ENCODE peak calls at places on chromosome 20, in nine cellular contexts. One of them, this sample, is unnamed.

GRCh38 chr20:63829598-63829942 is 1.5 kb downstream of the ZBTB46 start:
- DNase-seq in lower lobe of right lung: no peak
- DNase-seq in right atrium auricular region: no peak
- DNase-seq in BJ: no peak
- DNase-seq in breast epithelium: no peak
- DNase-seq in dorsolateral prefrontal cortex: no peak
- DNase-seq in glutamatergic neuron: no peak
- DNase-seq in GM12865: no peak
- DNase-seq in HFF-Myc: no peak
- DNase-seq in this sample: no peak

GRCh38 chr20:10059006-10059405 is 24.2 kb downstream of the ANKEF1 start:
- DNase-seq in glutamatergic neuron: no peak
- DNase-seq in BJ: no peak
- DNase-seq in breast epithelium: no peak
- DNase-seq in GM12865: no peak
- DNase-seq in lower lobe of right lung: no peak
- DNase-seq in dorsolateral prefrontal cortex: no peak
- DNase-seq in HFF-Myc: no peak
- DNase-seq in right atrium auricular region: no peak
- DNase-seq in this sample: no peak

GRCh38 chr20:23995905-23996666 is 7.5 kb upstream of the GGTLC1 start:
- DNase-seq in lower lobe of right lung: peak; percentile 70
- DNase-seq in HFF-Myc: no peak
- DNase-seq in right atrium auricular region: no peak
- DNase-seq in breast epithelium: no peak
- DNase-seq in GM12865: peak; percentile 54
- DNase-seq in glutamatergic neuron: peak; percentile 57
- DNase-seq in BJ: no peak
- DNase-seq in dorsolateral prefrontal cortex: peak; percentile 65
- DNase-seq in this sample: no peak

GRCh38 chr20:13325033-13325432 is 104.0 kb downstream of the ISM1 start:
- DNase-seq in GM12865: peak; percentile 36
- DNase-seq in dorsolateral prefrontal cortex: no peak
- DNase-seq in lower lobe of right lung: no peak
- DNase-seq in BJ: no peak
- DNase-seq in right atrium auricular region: no peak
- DNase-seq in HFF-Myc: no peak
- DNase-seq in glutamatergic neuron: peak; percentile 36
- DNase-seq in breast epithelium: no peak
- DNase-seq in this sample: no peak

GRCh38 chr20:37946946-37947345 is 44.0 kb downstream of the VSTM2L start:
- DNase-seq in breast epithelium: peak; percentile 6
- DNase-seq in glutamatergic neuron: no peak
- DNase-seq in lower lobe of right lung: no peak
- DNase-seq in GM12865: no peak
- DNase-seq in right atrium auricular region: peak; percentile 21
- DNase-seq in BJ: no peak
- DNase-seq in dorsolateral prefrontal cortex: no peak
- DNase-seq in HFF-Myc: no peak
- DNase-seq in this sample: no peak

GRCh38 chr20:34711813-34712430 is 7.8 kb downstream of the TP53INP2 start:
- DNase-seq in HFF-Myc: no peak
- DNase-seq in right atrium auricular region: no peak
- DNase-seq in glutamatergic neuron: no peak
- DNase-seq in breast epithelium: no peak
- DNase-seq in dorsolateral prefrontal cortex: no peak
- DNase-seq in lower lobe of right lung: no peak
- DNase-seq in BJ: no peak
- DNase-seq in GM12865: no peak
- DNase-seq in this sample: no peak

GRCh38 chr20:58705525-58705924 is 12.9 kb downstream of the NPEPL1 start:
- DNase-seq in breast epithelium: no peak
- DNase-seq in right atrium auricular region: peak; percentile 30
- DNase-seq in HFF-Myc: no peak
- DNase-seq in lower lobe of right lung: no peak
- DNase-seq in dorsolateral prefrontal cortex: no peak
- DNase-seq in GM12865: no peak
- DNase-seq in BJ: no peak
- DNase-seq in glutamatergic neuron: no peak
- DNase-seq in this sample: no peak

GRCh38 chr20:60138263-60139127 is 180.3 kb downstream of the CDH26 start:
- DNase-seq in BJ: no peak
- DNase-seq in glutamatergic neuron: no peak
- DNase-seq in lower lobe of right lung: peak; percentile 73
- DNase-seq in dorsolateral prefrontal cortex: peak; percentile 13
- DNase-seq in GM12865: no peak
- DNase-seq in breast epithelium: no peak
- DNase-seq in HFF-Myc: no peak
- DNase-seq in right atrium auricular region: no peak
- DNase-seq in this sample: no peak

GRCh38 chr20:20731945-20732296 is 19.5 kb upstream of the RALGAPA2 start:
- DNase-seq in HFF-Myc: no peak
- DNase-seq in right atrium auricular region: no peak
- DNase-seq in breast epithelium: no peak
- DNase-seq in glutamatergic neuron: no peak
- DNase-seq in lower lobe of right lung: no peak
- DNase-seq in dorsolateral prefrontal cortex: no peak
- DNase-seq in GM12865: no peak
- DNase-seq in BJ: no peak
- DNase-seq in this sample: peak; percentile 46

GRCh38 chr20:25056601-25057233 is 1.2 kb downstream of the ACSS1 start:
- DNase-seq in HFF-Myc: no peak
- DNase-seq in breast epithelium: no peak
- DNase-seq in glutamatergic neuron: no peak
- DNase-seq in right atrium auricular region: no peak
- DNase-seq in GM12865: no peak
- DNase-seq in dorsolateral prefrontal cortex: no peak
- DNase-seq in BJ: no peak
- DNase-seq in lower lobe of right lung: no peak
- DNase-seq in this sample: no peak

GRCh38 chr20:16245879-16246278 is 327.4 kb downstream of the KIF16B start:
- DNase-seq in dorsolateral prefrontal cortex: no peak
- DNase-seq in lower lobe of right lung: no peak
- DNase-seq in right atrium auricular region: no peak
- DNase-seq in breast epithelium: no peak
- DNase-seq in BJ: no peak
- DNase-seq in glutamatergic neuron: no peak
- DNase-seq in GM12865: no peak
- DNase-seq in HFF-Myc: no peak
- DNase-seq in this sample: no peak

GRCh38 chr20:3563113-3563512 is 92.3 kb downstream of the ATRN start:
- DNase-seq in BJ: no peak
- DNase-seq in breast epithelium: no peak
- DNase-seq in dorsolateral prefrontal cortex: no peak
- DNase-seq in HFF-Myc: no peak
- DNase-seq in lower lobe of right lung: no peak
- DNase-seq in glutamatergic neuron: no peak
- DNase-seq in GM12865: no peak
- DNase-seq in right atrium auricular region: no peak
- DNase-seq in this sample: no peak

GRCh38 chr20:47150403-47151152 is 205.9 kb downstream of the ZMYND8 start:
- DNase-seq in breast epithelium: no peak
- DNase-seq in glutamatergic neuron: peak; percentile 79
- DNase-seq in BJ: no peak
- DNase-seq in right atrium auricular region: peak; percentile 75
- DNase-seq in HFF-Myc: peak; percentile 43
- DNase-seq in lower lobe of right lung: peak; percentile 72
- DNase-seq in dorsolateral prefrontal cortex: no peak
- DNase-seq in GM12865: peak; percentile 37
- DNase-seq in this sample: no peak

GRCh38 chr20:9515761-9516657 is 1.6 kb downstream of the LAMP5 start:
- DNase-seq in breast epithelium: no peak
- DNase-seq in dorsolateral prefrontal cortex: no peak
- DNase-seq in lower lobe of right lung: peak; percentile 67
- DNase-seq in GM12865: peak; percentile 12
- DNase-seq in glutamatergic neuron: peak; percentile 39
- DNase-seq in HFF-Myc: no peak
- DNase-seq in BJ: no peak
- DNase-seq in right atrium auricular region: no peak
- DNase-seq in this sample: no peak

GRCh38 chr20:1579488-1579887 is 22.0 kb upstream of the SIRPD start:
- DNase-seq in HFF-Myc: no peak
- DNase-seq in dorsolateral prefrontal cortex: no peak
- DNase-seq in BJ: no peak
- DNase-seq in glutamatergic neuron: no peak
- DNase-seq in breast epithelium: no peak
- DNase-seq in lower lobe of right lung: no peak
- DNase-seq in GM12865: no peak
- DNase-seq in right atrium auricular region: no peak
- DNase-seq in this sample: no peak

GRCh38 chr20:46446851-46447250 is 40.4 kb upstream of the ELMO2 start:
- DNase-seq in HFF-Myc: no peak
- DNase-seq in glutamatergic neuron: no peak
- DNase-seq in BJ: no peak
- DNase-seq in breast epithelium: no peak
- DNase-seq in dorsolateral prefrontal cortex: no peak
- DNase-seq in GM12865: no peak
- DNase-seq in right atrium auricular region: no peak
- DNase-seq in lower lobe of right lung: no peak
- DNase-seq in this sample: no peak

GRCh38 chr20:57023997-57024396 is 242.4 kb downstream of the BMP7 start:
- DNase-seq in right atrium auricular region: no peak
- DNase-seq in glutamatergic neuron: no peak
- DNase-seq in GM12865: no peak
- DNase-seq in breast epithelium: no peak
- DNase-seq in lower lobe of right lung: no peak
- DNase-seq in HFF-Myc: no peak
- DNase-seq in dorsolateral prefrontal cortex: no peak
- DNase-seq in BJ: no peak
- DNase-seq in this sample: no peak

GRCh38 chr20:45402946-45403345 is 5.1 kb upstream of the DBNDD2 start:
- DNase-seq in breast epithelium: no peak
- DNase-seq in GM12865: no peak
- DNase-seq in HFF-Myc: no peak
- DNase-seq in lower lobe of right lung: no peak
- DNase-seq in right atrium auricular region: no peak
- DNase-seq in dorsolateral prefrontal cortex: no peak
- DNase-seq in BJ: no peak
- DNase-seq in glutamatergic neuron: no peak
- DNase-seq in this sample: no peak

GRCh38 chr20:45405566-45406259 is 2.4 kb upstream of the DBNDD2 start:
- DNase-seq in breast epithelium: no peak
- DNase-seq in dorsolateral prefrontal cortex: peak; percentile 20
- DNase-seq in BJ: no peak
- DNase-seq in right atrium auricular region: no peak
- DNase-seq in HFF-Myc: no peak
- DNase-seq in GM12865: no peak
- DNase-seq in lower lobe of right lung: no peak
- DNase-seq in glutamatergic neuron: peak; percentile 31
- DNase-seq in this sample: no peak

GRCh38 chr20:45399018-45399417 is 9.1 kb upstream of the DBNDD2 start:
- DNase-seq in dorsolateral prefrontal cortex: no peak
- DNase-seq in GM12865: no peak
- DNase-seq in lower lobe of right lung: no peak
- DNase-seq in glutamatergic neuron: no peak
- DNase-seq in breast epithelium: no peak
- DNase-seq in right atrium auricular region: no peak
- DNase-seq in BJ: no peak
- DNase-seq in HFF-Myc: no peak
- DNase-seq in this sample: no peak

GRCh38 chr20:45404438-45404837 is 3.7 kb upstream of the DBNDD2 start:
- DNase-seq in HFF-Myc: no peak
- DNase-seq in dorsolateral prefrontal cortex: no peak
- DNase-seq in breast epithelium: no peak
- DNase-seq in right atrium auricular region: no peak
- DNase-seq in lower lobe of right lung: no peak
- DNase-seq in GM12865: no peak
- DNase-seq in BJ: no peak
- DNase-seq in glutamatergic neuron: no peak
- DNase-seq in this sample: no peak

DNA sequence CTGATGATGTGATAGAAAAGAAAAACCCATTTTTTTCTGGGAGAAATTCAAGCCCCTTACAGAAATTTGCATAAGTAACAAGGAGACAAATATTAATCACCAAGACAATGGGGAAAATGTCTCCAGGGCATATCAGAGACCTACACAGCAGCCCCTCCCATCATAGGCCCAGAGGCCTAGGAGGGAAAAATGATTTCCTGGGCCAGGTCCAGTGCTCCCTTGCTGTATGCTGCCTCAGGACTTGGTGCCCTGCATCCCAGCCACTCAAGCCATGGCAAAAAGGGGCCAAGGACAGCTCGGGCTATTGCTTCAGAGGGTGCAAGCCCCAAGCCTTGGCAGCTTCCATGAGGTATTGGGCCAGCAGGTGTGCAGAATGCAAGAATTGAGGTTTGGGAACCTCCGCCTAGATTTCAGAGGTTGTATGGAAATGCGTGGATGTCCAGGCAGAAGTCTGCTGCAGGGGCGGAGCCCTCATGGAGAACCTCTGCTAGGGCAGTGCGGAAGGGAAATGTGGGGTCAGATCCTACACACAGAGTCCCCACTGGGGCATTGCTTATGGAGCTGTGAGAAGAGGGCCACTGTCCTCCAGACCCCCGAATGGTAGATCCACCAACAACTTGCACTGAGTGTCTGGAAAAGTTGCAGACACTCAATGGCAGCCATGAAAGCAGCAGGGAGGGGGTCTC is 7.6 kb upstream of the DBNDD2 start:
- DNase-seq in lower lobe of right lung: no peak
- DNase-seq in right atrium auricular region: no peak
- DNase-seq in glutamatergic neuron: no peak
- DNase-seq in GM12865: no peak
- DNase-seq in HFF-Myc: no peak
- DNase-seq in BJ: no peak
- DNase-seq in breast epithelium: no peak
- DNase-seq in dorsolateral prefrontal cortex: no peak
- DNase-seq in this sample: no peak
- TF ChIP-seq CTCF in lower lobe of right lung: no peak
- TF ChIP-seq CTCF in right atrium auricular region: no peak
- TF ChIP-seq CTCF in glutamatergic neuron: no peak
- TF ChIP-seq CTCF in GM12865: no peak
- TF ChIP-seq CTCF in HFF-Myc: no peak
- TF ChIP-seq CTCF in BJ: no peak
- TF ChIP-seq CTCF in breast epithelium: no peak
- TF ChIP-seq CTCF in dorsolateral prefrontal cortex: no peak
- TF ChIP-seq CTCF in this sample: no peak

GRCh38 chr20:52426856-52427255 is 235.3 kb upstream of the ZFP64 start:
- DNase-seq in glutamatergic neuron: no peak
- DNase-seq in HFF-Myc: no peak
- DNase-seq in breast epithelium: no peak
- DNase-seq in dorsolateral prefrontal cortex: no peak
- DNase-seq in GM12865: no peak
- DNase-seq in lower lobe of right lung: no peak
- DNase-seq in right atrium auricular region: no peak
- DNase-seq in BJ: no peak
- DNase-seq in this sample: no peak
- TF ChIP-seq CTCF in glutamatergic neuron: no peak
- TF ChIP-seq CTCF in HFF-Myc: no peak
- TF ChIP-seq CTCF in breast epithelium: no peak
- TF ChIP-seq CTCF in dorsolateral prefrontal cortex: no peak
- TF ChIP-seq CTCF in GM12865: no peak
- TF ChIP-seq CTCF in lower lobe of right lung: no peak
- TF ChIP-seq CTCF in right atrium auricular region: no peak
- TF ChIP-seq CTCF in BJ: no peak
- TF ChIP-seq CTCF in this sample: no peak

GRCh38 chr20:40966103-40966502 is 62.5 kb upstream of the TOP1 start:
- DNase-seq in dorsolateral prefrontal cortex: no peak
- DNase-seq in HFF-Myc: no peak
- DNase-seq in glutamatergic neuron: no peak
- DNase-seq in BJ: no peak
- DNase-seq in GM12865: peak; percentile 50
- DNase-seq in right atrium auricular region: peak; percentile 46
- DNase-seq in breast epithelium: no peak
- DNase-seq in lower lobe of right lung: no peak
- DNase-seq in this sample: no peak
- TF ChIP-seq CTCF in dorsolateral prefrontal cortex: no peak
- TF ChIP-seq CTCF in HFF-Myc: peak; percentile 28
- TF ChIP-seq CTCF in glutamatergic neuron: peak; percentile 63
- TF ChIP-seq CTCF in BJ: peak; percentile 39
- TF ChIP-seq CTCF in GM12865: peak; percentile 55
- TF ChIP-seq CTCF in right atrium auricular region: no peak
- TF ChIP-seq CTCF in breast epithelium: no peak
- TF ChIP-seq CTCF in lower lobe of right lung: no peak
- TF ChIP-seq CTCF in this sample: peak; percentile 47

GRCh38 chr20:33337119-33337518 is 54.1 kb downstream of the BPIFB1 start:
- DNase-seq in HFF-Myc: no peak
- DNase-seq in BJ: no peak
- DNase-seq in right atrium auricular region: no peak
- DNase-seq in glutamatergic neuron: no peak
- DNase-seq in dorsolateral prefrontal cortex: no peak
- DNase-seq in GM12865: no peak
- DNase-seq in breast epithelium: no peak
- DNase-seq in lower lobe of right lung: no peak
- DNase-seq in this sample: no peak
- TF ChIP-seq CTCF in HFF-Myc: no peak
- TF ChIP-seq CTCF in BJ: no peak
- TF ChIP-seq CTCF in right atrium auricular region: no peak
- TF ChIP-seq CTCF in glutamatergic neuron: no peak
- TF ChIP-seq CTCF in dorsolateral prefrontal cortex: no peak
- TF ChIP-seq CTCF in GM12865: no peak
- TF ChIP-seq CTCF in breast epithelium: no peak
- TF ChIP-seq CTCF in lower lobe of right lung: no peak
- TF ChIP-seq CTCF in this sample: no peak

This sample was measured in epithelial cell of proximal tubule.